ENCODE peak calls at places on chromosomes 7 and 10, in eight cellular contexts. One of them, this sample, is unnamed.

GRCh38 chr7:71625534-71625933 is 493.6 kb downstream of the GALNT17 start:
- DNase-seq in NCI-H1105 treated with DMSO at 0.1 percent for 48 hours: no peak
- DNase-seq in stimulated activated CD8-positive, alpha-beta memory T cell treated with anti-CD3 and anti-CD28 coated beads, Interleukin-15, amount 100 ng/mL, for 24 hours: no peak
- DNase-seq in dorsolateral prefrontal cortex: no peak
- DNase-seq in HuH-7.5: no peak
- DNase-seq in LHCN-M2: no peak
- DNase-seq in activated naive CD4-positive, alpha-beta T cell treated with anti-CD3 and anti-CD28 coated beads for 36 hours: no peak
- DNase-seq in heart right ventricle: no peak
- DNase-seq in this sample: no peak

GRCh38 chr7:116834815-116835533 is 27.4 kb upstream of the CAPZA2 start:
- DNase-seq in dorsolateral prefrontal cortex: no peak
- DNase-seq in LHCN-M2: peak
- DNase-seq in stimulated activated CD8-positive, alpha-beta memory T cell treated with anti-CD3 and anti-CD28 coated beads, Interleukin-15, amount 100 ng/mL, for 24 hours: no peak
- DNase-seq in activated naive CD4-positive, alpha-beta T cell treated with anti-CD3 and anti-CD28 coated beads for 36 hours: no peak
- DNase-seq in HuH-7.5: no peak
- DNase-seq in NCI-H1105 treated with DMSO at 0.1 percent for 48 hours: no peak
- DNase-seq in heart right ventricle: no peak
- DNase-seq in this sample: no peak

GRCh38 chr7:128405345-128406146 is 4.2 kb downstream of the IMPDH1 start:
- DNase-seq in HuH-7.5: peak
- DNase-seq in heart right ventricle: peak
- DNase-seq in dorsolateral prefrontal cortex: no peak
- DNase-seq in activated naive CD4-positive, alpha-beta T cell treated with anti-CD3 and anti-CD28 coated beads for 36 hours: peak
- DNase-seq in NCI-H1105 treated with DMSO at 0.1 percent for 48 hours: peak
- DNase-seq in LHCN-M2: no peak
- DNase-seq in stimulated activated CD8-positive, alpha-beta memory T cell treated with anti-CD3 and anti-CD28 coated beads, Interleukin-15, amount 100 ng/mL, for 24 hours: peak
- DNase-seq in this sample: peak

GRCh38 chr7:84971360-84971759 is 215.5 kb downstream of the SEMA3D start:
- DNase-seq in stimulated activated CD8-positive, alpha-beta memory T cell treated with anti-CD3 and anti-CD28 coated beads, Interleukin-15, amount 100 ng/mL, for 24 hours: no peak
- DNase-seq in NCI-H1105 treated with DMSO at 0.1 percent for 48 hours: no peak
- DNase-seq in activated naive CD4-positive, alpha-beta T cell treated with anti-CD3 and anti-CD28 coated beads for 36 hours: no peak
- DNase-seq in dorsolateral prefrontal cortex: no peak
- DNase-seq in LHCN-M2: no peak
- DNase-seq in HuH-7.5: no peak
- DNase-seq in heart right ventricle: no peak
- DNase-seq in this sample: no peak

GRCh38 chr10:24697080-24697479 is 26.6 kb downstream of the ARHGAP21 start:
- DNase-seq in stimulated activated CD8-positive, alpha-beta memory T cell treated with anti-CD3 and anti-CD28 coated beads, Interleukin-15, amount 100 ng/mL, for 24 hours: no peak
- DNase-seq in activated naive CD4-positive, alpha-beta T cell treated with anti-CD3 and anti-CD28 coated beads for 36 hours: no peak
- DNase-seq in LHCN-M2: no peak
- DNase-seq in dorsolateral prefrontal cortex: no peak
- DNase-seq in HuH-7.5: no peak
- DNase-seq in heart right ventricle: no peak
- DNase-seq in NCI-H1105 treated with DMSO at 0.1 percent for 48 hours: no peak
- DNase-seq in this sample: no peak

GRCh38 chr7:99820408-99821027 is 7.3 kb upstream of the CYP3A43 start:
- DNase-seq in heart right ventricle: no peak
- DNase-seq in HuH-7.5: no peak
- DNase-seq in activated naive CD4-positive, alpha-beta T cell treated with anti-CD3 and anti-CD28 coated beads for 36 hours: no peak
- DNase-seq in stimulated activated CD8-positive, alpha-beta memory T cell treated with anti-CD3 and anti-CD28 coated beads, Interleukin-15, amount 100 ng/mL, for 24 hours: no peak
- DNase-seq in NCI-H1105 treated with DMSO at 0.1 percent for 48 hours: no peak
- DNase-seq in dorsolateral prefrontal cortex: no peak
- DNase-seq in LHCN-M2: no peak
- DNase-seq in this sample: no peak

GRCh38 chr10:127678091-127678490 is 58.9 kb upstream of the FOXI2 start:
- DNase-seq in dorsolateral prefrontal cortex: no peak
- DNase-seq in stimulated activated CD8-positive, alpha-beta memory T cell treated with anti-CD3 and anti-CD28 coated beads, Interleukin-15, amount 100 ng/mL, for 24 hours: no peak
- DNase-seq in LHCN-M2: no peak
- DNase-seq in heart right ventricle: no peak
- DNase-seq in NCI-H1105 treated with DMSO at 0.1 percent for 48 hours: no peak
- DNase-seq in HuH-7.5: no peak
- DNase-seq in activated naive CD4-positive, alpha-beta T cell treated with anti-CD3 and anti-CD28 coated beads for 36 hours: no peak
- DNase-seq in this sample: no peak

GRCh38 chr10:133140417-133141143 is 19.4 kb upstream of the KNDC1 start:
- DNase-seq in HuH-7.5: no peak
- DNase-seq in heart right ventricle: no peak
- DNase-seq in NCI-H1105 treated with DMSO at 0.1 percent for 48 hours: no peak
- DNase-seq in dorsolateral prefrontal cortex: peak
- DNase-seq in activated naive CD4-positive, alpha-beta T cell treated with anti-CD3 and anti-CD28 coated beads for 36 hours: no peak
- DNase-seq in stimulated activated CD8-positive, alpha-beta memory T cell treated with anti-CD3 and anti-CD28 coated beads, Interleukin-15, amount 100 ng/mL, for 24 hours: no peak
- DNase-seq in LHCN-M2: no peak
- DNase-seq in this sample: no peak

This sample was measured in activated effector memory CD4-positive, alpha-beta T cell treated with Interleukin-2 at 50 U/mL for 16 hours.